ENCODE peak calls at places on chromosome 10, in seven cellular contexts. G, T, Z, D, L, N and F are unnamed samples.

GRCh38 chr10:96646774-96647173 is 60.0 kb upstream of the TM9SF3 start:
- DNase-seq in T (no peak), G (no peak), Z (no peak), N (no peak), D (no peak), L (no peak), F (peak; percentile 94)

GRCh38 chr10:110497438-110498086 is at the start of gene DUSP5:
- DNase-seq in D (peak; percentile 87), N (peak; percentile 97), L (peak; percentile 93), T (peak; percentile 98), G (peak; percentile 22), Z (peak; percentile 98), F (peak; percentile 73)

GRCh38 chr10:44334621-44335184 is 50.2 kb downstream of the CXCL12 start:
- DNase-seq in T (no peak), Z (no peak), N (no peak), L (no peak), D (no peak), G (no peak), F (no peak)

GRCh38 chr10:91816986-91817385 is 18.8 kb downstream of the TNKS2 start:
- DNase-seq in G (no peak), Z (no peak), N (no peak), T (no peak), D (no peak), L (no peak), F (no peak)

GRCh38 chr10:102396251-102396650 is 746 bp downstream of the NFKB2 start:
- DNase-seq in G (no peak), L (no peak), D (no peak), T (no peak), N (peak; percentile 26), Z (peak; percentile 15), F (no peak)

GRCh38 chr10:33134011-33134751 is 176.2 kb upstream of the ITGB1 start:
- DNase-seq in T (no peak), Z (no peak), N (no peak), D (peak; percentile 53), L (peak; percentile 87), G (peak; percentile 4), F (no peak)

GRCh38 chr10:75868601-75869000 is 437.2 kb downstream of the LRMDA start:
- DNase-seq in Z (no peak), L (no peak), N (no peak), G (no peak), T (no peak), D (no peak), F (no peak)

GRCh38 chr10:17474595-17474994 is 20.2 kb upstream of the ST8SIA6 start:
- DNase-seq in D (no peak), Z (no peak), L (no peak), G (no peak), T (no peak), N (no peak), F (no peak)

GRCh38 chr10:89032141-89032814 is 41.7 kb downstream of the FAS start:
- DNase-seq in G (no peak), T (no peak), Z (no peak), L (peak; percentile 73), N (no peak), D (peak; percentile 55), F (no peak)

GRCh38 chr10:4101918-4102654 is 317.1 kb upstream of the KLF6 start:
- DNase-seq in G (no peak), T (no peak), L (no peak), D (no peak), N (no peak), Z (no peak), F (no peak)

GRCh38 chr10:63636812-63637211 is 115.6 kb downstream of the REEP3 start:
- DNase-seq in G (no peak), T (no peak), L (no peak), Z (no peak), N (no peak), D (no peak), F (no peak)

GRCh38 chr10:132538031-132538789 is 623 bp downstream of the INPP5A start:
- DNase-seq in T (peak; percentile 94), D (no peak), G (no peak), Z (peak; percentile 5), N (peak; percentile 45), L (no peak), F (no peak)

GRCh38 chr10:115056186-115056585 is 37.0 kb upstream of the ATRNL1 start:
- DNase-seq in D (no peak), Z (no peak), T (no peak), N (no peak), L (no peak), G (no peak), F (no peak)

GRCh38 chr10:70803768-70804423 is 11.9 kb upstream of the SGPL1 start:
- DNase-seq in L (no peak), T (no peak), G (peak; percentile 28), D (no peak), Z (no peak), N (no peak), F (no peak)

GRCh38 chr10:73218466-73219191 is 28.4 kb downstream of the DNAJC9 start:
- DNase-seq in L (no peak), T (no peak), D (no peak), Z (no peak), N (no peak), G (no peak), F (no peak)

GRCh38 chr10:18312385-18313145 is 172.3 kb downstream of the CACNB2 start:
- DNase-seq in L (no peak), D (no peak), Z (no peak), G (peak; percentile 60), T (no peak), N (no peak), F (no peak)

GRCh38 chr10:95387383-95387782 is 96.6 kb upstream of the PDLIM1 start:
- DNase-seq in G (no peak), N (no peak), T (no peak), L (no peak), D (no peak), Z (no peak), F (no peak)

GRCh38 chr10:22464966-22465627 is 119.8 kb downstream of the SPAG6 start:
- DNase-seq in D (no peak), G (no peak), N (no peak), T (no peak), L (no peak), Z (no peak), F (no peak)

GRCh38 chr10:90418869-90419652 is 438.8 kb downstream of the HTR7 start:
- DNase-seq in T (no peak), D (no peak), Z (no peak), L (no peak), G (no peak), N (no peak), F (no peak)

GRCh38 chr10:36462194-36462593 is 663.2 kb upstream of the ANKRD30A start:
- DNase-seq in T (no peak), N (no peak), L (no peak), Z (no peak), G (no peak), D (no peak), F (no peak)

GRCh38 chr10:15439381-15439837 is 68.3 kb upstream of the FAM171A1 start:
- DNase-seq in N (peak; percentile 59), L (no peak), T (no peak), Z (no peak), G (no peak), D (no peak), F (no peak)

GRCh38 chr10:124149681-124150080 is 56.3 kb upstream of the CHST15 start:
- DNase-seq in D (no peak), T (peak; percentile 78), G (peak; percentile 56), L (no peak), Z (no peak), N (no peak), F (no peak)

GRCh38 chr10:101695404-101695732 is 398 bp upstream of the FBXW4 start:
- DNase-seq in T (no peak), L (peak; percentile 7), N (no peak), D (no peak), Z (no peak), G (no peak), F (peak; percentile 28)

GRCh38 chr10:129332476-129332875 is 134.6 kb upstream of the MGMT start:
- DNase-seq in N (no peak), Z (no peak), L (no peak), D (no peak), G (no peak), T (no peak), F (no peak)

GRCh38 chr10:126758867-126759266 is 88.4 kb upstream of the C10orf90 start:
- DNase-seq in G (no peak), N (no peak), D (no peak), Z (no peak), L (no peak), T (no peak), F (no peak)

GRCh38 chr10:5776881-5777197 is 36.4 kb downstream of the GDI2 start:
- DNase-seq in G (no peak), L (no peak), N (no peak), Z (no peak), T (no peak), D (no peak), F (no peak)

GRCh38 chr10:70368774-70369482 is 13.5 kb downstream of the LRRC20 start:
- DNase-seq in T (peak; percentile 28), D (no peak), G (no peak), Z (no peak), N (no peak), L (no peak), F (no peak)

GRCh38 chr10:126647116-126647515 is 23.4 kb downstream of the C10orf90 start:
- DNase-seq in D (no peak), L (no peak), Z (no peak), G (no peak), T (no peak), N (no peak), F (no peak)

GRCh38 chr10:75356484-75356883 is 45.1 kb downstream of the ZNF503 start:
- DNase-seq in G (no peak), L (no peak), T (no peak), Z (no peak), D (no peak), N (no peak), F (no peak)

GRCh38 chr10:77756319-77757232 is 119.0 kb upstream of the KCNMA1 start:
- DNase-seq in T (no peak), N (no peak), Z (no peak), L (no peak), D (peak; percentile 4), G (peak; percentile 60), F (no peak)